ENCODE peak calls at places on chromosomes 7 and 10, in nine cellular contexts. Y is hepatocyte, B is Caco-2, J is Panc1, Q is cardiac muscle cell, N is PC-3, V is DND-41, T is psoas muscle, D is right atrium auricular region. K is an unnamed sample. For H3K4me1 and H3K36me3, the result is how much of the 10 kb centered on the place peaks cover.

GRCh38 chr7:134813668-134814067 is 34.2 kb downstream of the CALD1 start:
- DNase-seq in T (no peak), V (no peak), N (no peak), D (no peak), Y (peak), B (no peak), Q (no peak), J (no peak), K (no peak)

GRCh38 chr10:79192677-79193003 is 123.9 kb downstream of the ZMIZ1 start:
- DNase-seq in T (peak), V (no peak), B (no peak), Y (no peak), N (peak), Q (no peak), J (no peak), D (peak), K (no peak)

GRCh38 chr10:23338886-23339285 is 5.7 kb downstream of the C10orf67 start:
- DNase-seq in T (no peak), B (no peak), Y (no peak), N (peak), Q (no peak), D (no peak), J (no peak), V (no peak), K (no peak)

GRCh38 chr7:468681-469590 is 50.7 kb downstream of the PDGFA start:
- DNase-seq in T (peak), N (no peak), V (no peak), B (no peak), Q (no peak), J (no peak), D (no peak), Y (no peak), K (no peak)

GRCh38 chr7:80392229-80393169 is 119.4 kb downstream of the GNAT3 start:
- DNase-seq in D (no peak), Y (peak), B (no peak), V (no peak), N (peak), J (no peak), T (no peak), Q (peak), K (no peak)

GRCh38 chr10:75531571-75532031 is 100.2 kb downstream of the LRMDA start:
- DNase-seq in Q (no peak), N (peak), B (no peak), T (no peak), J (no peak), D (no peak), V (no peak), Y (no peak), K (no peak)

GRCh38 chr7:153628825-153629224 is 423.4 kb upstream of the DPP6 start:
- DNase-seq in D (no peak), Y (no peak), N (no peak), J (no peak), V (no peak), B (no peak), T (no peak), Q (no peak), K (no peak)

GRCh38 chr10:23412223-23412622 is 26.7 kb upstream of the OTUD1 start:
- DNase-seq in N (peak), D (no peak), Y (no peak), B (no peak), T (no peak), J (no peak), V (no peak), Q (no peak), K (no peak)

GRCh38 chr10:15521507-15521906 is 150.4 kb upstream of the FAM171A1 start:
- DNase-seq in N (no peak), Y (no peak), V (no peak), J (no peak), D (no peak), Q (no peak), T (no peak), B (no peak), K (no peak)

GRCh38 chr10:125284875-125285597 is 124.7 kb upstream of the CTBP2 start:
- DNase-seq in D (no peak), N (peak), T (no peak), Y (no peak), Q (no peak), J (no peak), B (no peak), V (no peak), K (no peak)

GRCh38 chr10:48633381-48634197 is 28.7 kb upstream of the ARHGAP22 start:
- DNase-seq in J (no peak), Q (no peak), T (no peak), V (no peak), Y (no peak), N (no peak), D (no peak), B (no peak), K (no peak)

GRCh38 chr7:84821671-84822534 is 365.0 kb downstream of the SEMA3D start:
- DNase-seq in J (no peak), B (no peak), Q (no peak), N (no peak), T (no peak), V (no peak), Y (no peak), D (no peak), K (no peak)

GRCh38 chr7:21617916-21618390 is 75.1 kb downstream of the DNAH11 start:
- DNase-seq in B (peak), N (peak), T (peak), D (peak), Q (no peak), V (no peak), Y (peak), J (peak), K (no peak)

GRCh38 chr10:30502266-30503058 is 68.5 kb downstream of the MAP3K8 start:
- DNase-seq in V (peak), N (peak), D (no peak), Y (no peak), B (no peak), T (no peak), J (no peak), Q (no peak), K (no peak)

GRCh38 chr7:132141109-132141508 is 435.2 kb downstream of the PLXNA4 start:
- DNase-seq in J (no peak), V (no peak), B (no peak), Q (no peak), T (no peak), N (no peak), D (no peak), Y (no peak), K (no peak)

GRCh38 chr7:157751951-157752673 is 415.3 kb downstream of the DNAJB6 start:
- DNase-seq in N (no peak), Y (no peak), Q (no peak), V (no peak), D (no peak), B (peak), T (no peak), J (no peak), K (no peak)

GRCh38 chr7:32611201-32611691 is 116.0 kb downstream of the AVL9 start:
- DNase-seq in J (no peak), Q (no peak), B (no peak), D (no peak), V (no peak), Y (no peak), T (no peak), N (no peak), K (no peak)

GRCh38 chr10:52332815-52333214 is 18.7 kb downstream of the DKK1 start:
- DNase-seq in Q (no peak), Y (no peak), T (no peak), N (peak), B (no peak), J (no peak), D (no peak), V (no peak), K (no peak)

GRCh38 chr7:129401228-129401967 is 32.8 kb upstream of the STRIP2 start:
- DNase-seq in N (peak), V (no peak), Y (peak), J (no peak), T (no peak), B (no peak), Q (no peak), D (no peak), K (no peak)

GRCh38 chr10:49362596-49363260 is 33.2 kb downstream of the DRGX start:
- DNase-seq in N (no peak), V (no peak), Q (no peak), Y (peak), D (peak), J (no peak), B (no peak), T (no peak), K (no peak)

GRCh38 chr7:131252976-131253375 is 74.7 kb upstream of the MKLN1 start:
- DNase-seq in D (no peak), J (no peak), T (no peak), V (no peak), B (no peak), N (no peak), Q (no peak), Y (no peak), K (no peak)

GRCh38 chr10:89427629-89428028 is 13.3 kb downstream of the IFIT5 start:
- DNase-seq in N (peak), J (no peak), V (no peak), B (no peak), T (no peak), Q (no peak), Y (no peak), D (no peak), K (no peak)

GRCh38 chr7:97064972-97065587 is 40.4 kb upstream of the DLX5 start:
- DNase-seq in N (peak), Q (peak), T (no peak), B (no peak), Y (peak), D (no peak), V (peak), J (peak), K (no peak)

GRCh38 chr10:89738551-89739209 is 37.3 kb downstream of the KIF20B start:
- DNase-seq in B (no peak), T (no peak), J (no peak), Y (no peak), V (no peak), N (no peak), Q (no peak), D (no peak), K (no peak)

GRCh38 chr10:122188706-122189105 is 82.4 kb upstream of the BTBD16 start:
- DNase-seq in T (no peak), J (no peak), V (no peak), N (no peak), D (no peak), Y (no peak), Q (no peak), B (no peak), K (no peak)

GRCh38 chr7:35504365-35504764 is 190.6 kb downstream of the HERPUD2 start:
- DNase-seq in D (no peak), J (no peak), T (no peak), N (no peak), V (no peak), Y (no peak), Q (no peak), B (no peak), K (no peak)

GRCh38 chr7:35971133-35971995 is 170.5 kb downstream of the SEPTIN7 start:
- DNase-seq in B (no peak), T (no peak), Y (no peak), D (no peak), Q (no peak), V (no peak), N (no peak), J (no peak), K (no peak)

GRCh38 chr10:113407218-113407617 is 145.6 kb upstream of the HABP2 start:
- DNase-seq in D (no peak), Y (no peak), J (no peak), N (no peak), V (no peak), T (no peak), Q (no peak), B (no peak), K (no peak)

GRCh38 chr10:81600185-81600584 is 274.8 kb upstream of the NRG3 start:
- DNase-seq in D (no peak), Q (no peak), V (no peak), B (no peak), T (no peak), N (peak), J (peak), Y (no peak), K (no peak)

GRCh38 chr7:108716783-108717182 is 147.1 kb downstream of the DNAJB9 start:
- DNase-seq in D (no peak), T (no peak), J (no peak), Y (no peak), N (peak), V (no peak), B (no peak), Q (no peak), K (no peak)

GRCh38 chr7:73966941-73967831 is 60.8 kb upstream of the ELN start:
- DNase-seq in J (no peak), T (peak), B (no peak), N (no peak), V (no peak), Y (no peak), D (no peak), Q (no peak), K (no peak)

GRCh38 chr7:80443336-80443735 is 68.5 kb downstream of the GNAT3 start:
- DNase-seq in N (no peak), Q (no peak), J (no peak), Y (no peak), V (no peak), B (no peak), T (no peak), D (no peak), K (no peak)

GRCh38 chr10:97683556-97684357 is 3.3 kb downstream of the AVPI1 start:
- DNase-seq in N (peak), V (no peak), Q (no peak), T (peak), J (no peak), B (no peak), Y (no peak), D (no peak), K (no peak)
- H3K4me1 ChIP-seq in N (under half), V (under half), Q (under half), T (under half), J (under half), B (under half), Y (half or more), D (under half), K (under half)

DNA sequence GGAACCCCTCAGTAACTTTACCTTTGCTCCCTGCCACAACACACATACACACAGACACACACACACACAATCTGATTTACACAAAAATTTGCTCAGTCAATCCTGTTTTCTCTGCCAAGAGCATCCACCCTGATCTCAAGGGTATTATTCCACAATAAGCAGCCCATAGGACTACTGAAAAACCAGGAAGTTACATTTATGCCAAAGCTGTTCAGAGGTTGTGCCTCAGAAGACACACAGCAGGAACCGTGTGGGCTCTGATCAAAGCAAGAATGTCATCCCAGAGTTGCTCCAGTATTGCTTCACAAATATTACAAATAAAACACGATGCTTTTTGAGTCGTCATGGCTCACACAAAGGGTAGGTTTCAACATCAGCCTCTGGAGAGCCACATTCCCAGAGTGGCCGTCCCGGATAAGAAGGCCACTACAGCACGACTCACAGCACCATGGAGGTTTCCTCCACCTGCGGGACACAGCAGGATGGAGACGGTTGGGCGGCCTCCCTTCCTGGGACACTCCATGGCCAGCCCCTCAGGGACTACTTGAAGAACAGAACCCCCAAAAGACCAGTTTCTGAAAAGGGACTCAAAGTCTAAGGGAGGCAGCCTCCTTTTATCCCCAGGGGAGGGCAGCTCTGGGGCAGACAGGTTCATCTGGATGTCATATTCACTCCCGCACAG is 1.6 kb downstream of the AIFM2 start:
- DNase-seq in T (peak), V (no peak), Q (no peak), Y (no peak), D (peak), N (peak), B (no peak), J (no peak), K (no peak)
- H3K4me3 ChIP-seq in T (peak), V (no peak), Q (no peak), Y (no peak), D (peak), N (peak), B (no peak), J (peak), K (no peak)

GRCh38 chr7:159098795-159099194 is 45.9 kb downstream of the VIPR2 start:
- DNase-seq in B (peak), J (no peak), T (peak), V (no peak), Y (peak), Q (no peak), N (no peak), D (peak), K (no peak)

GRCh38 chr7:159097661-159098423 is 46.8 kb downstream of the VIPR2 start:
- DNase-seq in Y (no peak), V (no peak), Q (no peak), N (no peak), D (no peak), T (no peak), J (no peak), B (peak), K (no peak)

GRCh38 chr7:159099711-159100231 is 44.9 kb downstream of the VIPR2 start:
- DNase-seq in B (peak), D (peak), J (no peak), T (peak), V (no peak), Q (no peak), Y (no peak), N (no peak), K (no peak)

GRCh38 chr7:159098424-159098786 is 46.3 kb downstream of the VIPR2 start:
- DNase-seq in Y (no peak), T (no peak), V (no peak), Q (no peak), J (no peak), D (no peak), B (no peak), N (no peak), K (no peak)

GRCh38 chr7:159099217-159099655 is 45.4 kb downstream of the VIPR2 start:
- DNase-seq in D (peak), Q (no peak), N (no peak), B (peak), Y (no peak), J (no peak), V (no peak), T (peak), K (no peak)
- H3K36me3 ChIP-seq in D (under half), Q (under half), N (under half), B (under half), Y (under half), J (under half), V (half or more), T (under half), K (under half)

GRCh38 chr7:29044529-29044928 is 86.4 kb upstream of the TRIL start:
- DNase-seq in D (no peak), Y (no peak), T (no peak), V (no peak), Q (no peak), B (no peak), J (no peak), N (no peak), K (no peak)

GRCh38 chr7:29040570-29040906 is 82.4 kb upstream of the TRIL start:
- DNase-seq in B (no peak), J (no peak), N (no peak), Q (no peak), V (no peak), Y (no peak), T (no peak), D (no peak), K (no peak)

GRCh38 chr7:29038463-29038862 is 80.3 kb upstream of the TRIL start:
- DNase-seq in B (no peak), Y (no peak), N (peak), J (no peak), Q (no peak), V (no peak), T (no peak), D (no peak), K (no peak)

GRCh38 chr7:29042893-29043292 is 84.8 kb upstream of the TRIL start:
- DNase-seq in V (no peak), N (no peak), B (no peak), J (no peak), D (no peak), Q (no peak), T (no peak), Y (no peak), K (no peak)

DNA sequence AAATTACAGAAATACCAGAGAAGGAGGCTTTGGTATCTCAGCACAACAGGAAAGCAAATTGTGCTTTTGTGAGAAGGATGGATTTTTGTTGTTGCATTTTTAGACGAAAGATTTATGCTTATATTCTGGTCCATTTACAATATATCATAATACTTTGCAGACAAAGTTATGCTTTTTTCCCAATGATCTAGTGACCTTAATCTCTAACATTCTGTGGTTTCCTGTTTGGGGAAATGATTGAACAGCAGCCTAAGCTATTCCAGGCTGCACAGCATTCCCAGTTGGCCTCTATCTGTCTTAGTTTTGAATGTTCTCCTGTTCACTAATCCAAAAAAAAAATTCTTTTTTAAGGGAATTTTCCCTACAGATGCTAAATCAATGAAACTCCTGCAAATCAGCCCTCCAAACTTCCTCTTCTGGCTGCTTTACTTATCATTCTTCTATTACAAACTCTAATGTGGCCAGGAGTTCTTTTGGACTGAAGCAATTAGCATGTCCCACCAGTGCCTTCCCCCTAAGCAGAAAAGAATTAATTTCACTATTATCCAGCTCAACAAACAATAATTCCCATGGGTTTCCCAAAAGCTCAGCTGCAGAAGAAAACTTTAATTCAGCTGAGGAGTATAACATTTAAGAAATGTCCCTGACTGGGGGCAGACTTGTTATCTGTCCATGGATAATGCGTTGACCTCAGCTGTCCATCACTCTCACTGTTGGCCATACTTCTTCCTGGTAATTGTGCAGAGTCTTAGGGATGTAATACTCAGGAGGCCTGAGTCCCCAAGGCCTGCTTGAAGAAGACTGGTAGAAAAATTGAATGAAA is 81.8 kb upstream of the TRIL start:
- DNase-seq in V (no peak), T (no peak), Y (no peak), J (no peak), N (no peak), D (no peak), Q (no peak), B (no peak), K (no peak)
- H3K4me1 ChIP-seq in V (under half), T (under half), Y (under half), J (under half), N (under half), D (under half), Q (under half), B (under half), K (under half)

GRCh38 chr10:131638481-131639278 is 262.1 kb upstream of the PPP2R2D start:
- DNase-seq in T (no peak), Q (no peak), D (no peak), V (no peak), Y (no peak), B (no peak), N (no peak), J (no peak), K (no peak)

GRCh38 chr10:131636116-131636515 is 264.7 kb upstream of the PPP2R2D start:
- DNase-seq in Y (no peak), Q (no peak), B (no peak), D (no peak), J (no peak), T (no peak), V (no peak), N (no peak), K (no peak)

GRCh38 chr10:131636841-131637724 is 263.7 kb upstream of the PPP2R2D start:
- DNase-seq in N (no peak), Q (no peak), D (no peak), V (no peak), Y (no peak), T (no peak), B (no peak), J (no peak), K (no peak)

GRCh38 chr10:131640045-131640644 is 260.7 kb upstream of the PPP2R2D start:
- DNase-seq in N (no peak), Y (no peak), T (no peak), J (no peak), B (no peak), D (no peak), Q (no peak), V (no peak), K (no peak)

GRCh38 chr10:131638049-131638448 is 262.8 kb upstream of the PPP2R2D start:
- DNase-seq in D (no peak), J (no peak), V (no peak), Q (no peak), T (no peak), Y (no peak), N (no peak), B (no peak), K (no peak)
- H3K4me3 ChIP-seq in D (no peak), J (no peak), V (no peak), Q (no peak), T (no peak), Y (no peak), N (no peak), B (no peak), K (no peak)